ENCODE peak calls at places on chromosomes 2 and 18, in nine cellular contexts. G is T-helper 1 cell; X is cardiac septum; I is body of pancreas; A is GM06990; B is stimulated activated CD4-positive, alpha-beta T cell treated with anti-CD3 and anti-CD28 coated beads, Interleukin-1b, Interleukin-23, amount 100 ng/mL, for 24 hours; H is aorta; Q is AG08395; Y is frontal cortex. L is an unnamed sample.

GRCh38 chr2:121502246-121502645 is 28.4 kb upstream of the RNU4ATAC start:
- DNase-seq in G (no peak), X (no peak), I (no peak), A (no peak), B (no peak), H (no peak), Q (peak; percentile 48), Y (no peak), L (no peak)

GRCh38 chr2:138421315-138421970 is 80.1 kb upstream of the SPOPL start:
- DNase-seq in G (no peak), X (no peak), I (no peak), A (no peak), B (no peak), H (no peak), Q (peak; percentile 9), Y (no peak), L (peak; percentile 70)

GRCh38 chr2:60806988-60807681 is 51.1 kb downstream of the PAPOLG start:
- DNase-seq in G (no peak), X (no peak), I (no peak), A (peak; percentile 62), B (no peak), H (no peak), Q (peak; percentile 72), Y (peak; percentile 30), L (no peak)

GRCh38 chr2:71417300-71418202 is 35.8 kb upstream of the DYSF start:
- DNase-seq in G (no peak), X (no peak), I (no peak), A (no peak), B (no peak), H (no peak), Q (no peak), Y (no peak), L (no peak)

GRCh38 chr2:72027426-72028161 is 120.1 kb downstream of the CYP26B1 start:
- DNase-seq in G (no peak), X (peak; percentile 54), I (no peak), A (no peak), B (no peak), H (no peak), Q (peak; percentile 15), Y (no peak), L (no peak)

GRCh38 chr2:99554238-99554637 is 64.4 kb upstream of the REV1 start:
- DNase-seq in G (no peak), X (no peak), I (peak; percentile 9), A (no peak), B (no peak), H (no peak), Q (no peak), Y (no peak), L (no peak)

GRCh38 chr2:201070966-201071304 is 536 bp downstream of the HYCC2 start:
- DNase-seq in G (no peak), X (no peak), I (no peak), A (no peak), B (no peak), H (no peak), Q (no peak), Y (no peak), L (no peak)

GRCh38 chr2:96485751-96486643 is 19.2 kb downstream of the NEURL3 start:
- DNase-seq in G (peak; percentile 66), X (peak; percentile 87), I (peak; percentile 81), A (peak; percentile 86), B (peak; percentile 46), H (peak; percentile 85), Q (peak; percentile 86), Y (peak; percentile 63), L (peak; percentile 91)

GRCh38 chr2:203681978-203682377 is 24.5 kb upstream of the CD28 start:
- DNase-seq in G (no peak), X (no peak), I (no peak), A (no peak), B (no peak), H (peak; percentile 61), Q (no peak), Y (no peak), L (no peak)

GRCh38 chr18:4384932-4385331 is 70.2 kb downstream of the DLGAP1 start:
- DNase-seq in G (no peak), X (no peak), I (no peak), A (peak; percentile 41), B (no peak), H (no peak), Q (no peak), Y (no peak), L (no peak)

GRCh38 chr18:76426738-76427305 is 68.2 kb downstream of the ZNF516 start:
- DNase-seq in G (no peak), X (no peak), I (no peak), A (no peak), B (no peak), H (no peak), Q (peak; percentile 72), Y (no peak), L (no peak)

GRCh38 chr2:9071032-9071431 is 67.5 kb upstream of the MBOAT2 start:
- DNase-seq in G (no peak), X (no peak), I (no peak), A (no peak), B (no peak), H (no peak), Q (peak; percentile 43), Y (no peak), L (peak; percentile 89)

GRCh38 chr18:48292229-48292628 is 117.0 kb downstream of the ZBTB7C start:
- DNase-seq in G (no peak), X (no peak), I (no peak), A (no peak), B (no peak), H (no peak), Q (no peak), Y (no peak), L (no peak)

GRCh38 chr18:26304511-26304910 is 78.3 kb downstream of the TAF4B start:
- DNase-seq in G (no peak), X (no peak), I (no peak), A (no peak), B (no peak), H (no peak), Q (no peak), Y (no peak), L (no peak)

GRCh38 chr18:189254-189653 is 30.9 kb downstream of the USP14 start:
- DNase-seq in G (no peak), X (no peak), I (no peak), A (no peak), B (no peak), H (no peak), Q (no peak), Y (no peak), L (no peak)

L was measured in epithelial cell of proximal tubule.